ENCODE peak calls at places on chromosomes 5 and 9, in eight cellular contexts. W, I, V, F, O, M, L and D are unnamed samples.

GRCh38 chr5:110807174-110807573 is 68.4 kb downstream of the SLC25A46 start:
- DNase-seq in M (no peak), V (no peak), F (no peak), W (peak), O (no peak), L (no peak), I (no peak), D (no peak)

GRCh38 chr5:150517272-150518152 is 9.6 kb downstream of the NDST1 start:
- DNase-seq in V (peak), O (no peak), W (no peak), L (no peak), M (peak), F (no peak), I (peak), D (no peak)

GRCh38 chr9:93268551-93269314 is 84.8 kb downstream of the WNK2 start:
- DNase-seq in L (no peak), M (no peak), W (no peak), F (no peak), I (peak), O (peak), V (no peak), D (peak)

GRCh38 chr5:54390015-54390414 is 65.5 kb upstream of the HSPB3 start:
- DNase-seq in O (no peak), V (no peak), F (no peak), M (peak), W (no peak), L (no peak), I (no peak), D (no peak)

GRCh38 chr5:32506809-32507208 is 62.3 kb upstream of the ZFR start:
- DNase-seq in M (no peak), O (no peak), I (no peak), W (no peak), L (no peak), V (no peak), F (no peak), D (no peak)

GRCh38 chr9:95506438-95506691 is 10.4 kb downstream of the PTCH1 start:
- DNase-seq in F (no peak), V (no peak), M (peak), I (peak), W (peak), O (no peak), L (no peak), D (peak)

GRCh38 chr9:110578896-110579752 is at the start of gene SVEP1:
- DNase-seq in L (no peak), I (peak), F (peak), O (no peak), M (no peak), W (no peak), V (no peak), D (no peak)

GRCh38 chr9:1057910-1058309 is 7.8 kb downstream of the DMRT2 start:
- DNase-seq in F (no peak), I (no peak), O (no peak), M (no peak), V (no peak), L (no peak), W (no peak), D (no peak)

GRCh38 chr9:131642496-131643083 is 97.3 kb downstream of the PRRT1B start:
- DNase-seq in I (no peak), L (no peak), W (no peak), O (peak), V (no peak), M (no peak), F (no peak), D (peak)

GRCh38 chr9:34124923-34125322 is 1.6 kb downstream of the DCAF12 start:
- DNase-seq in I (no peak), F (no peak), W (no peak), O (no peak), L (no peak), V (peak), M (no peak), D (no peak)

GRCh38 chr9:128438343-128439109 is 17.3 kb upstream of the ODF2 start:
- DNase-seq in L (peak), V (peak), W (peak), F (no peak), O (peak), I (peak), M (peak), D (peak)

GRCh38 chr5:144697847-144698262 is 527.2 kb downstream of the KCTD16 start:
- DNase-seq in O (no peak), V (no peak), F (no peak), W (no peak), I (no peak), M (no peak), L (no peak), D (no peak)

GRCh38 chr5:143739741-143740140 is 72.2 kb upstream of the HMHB1 start:
- DNase-seq in M (no peak), V (no peak), I (no peak), L (no peak), W (no peak), F (no peak), O (no peak), D (no peak)

GRCh38 chr5:6401410-6401809 is 23.1 kb upstream of the MED10 start:
- DNase-seq in O (no peak), L (no peak), F (no peak), I (no peak), V (no peak), M (no peak), W (no peak), D (no peak)

GRCh38 chr9:4994166-4994890 is 9.3 kb downstream of the JAK2 start:
- DNase-seq in M (no peak), I (no peak), F (no peak), W (no peak), L (no peak), O (no peak), V (no peak), D (no peak)

GRCh38 chr5:159415301-159415937 is 85.1 kb upstream of the IL12B start:
- DNase-seq in F (no peak), W (peak), L (no peak), O (no peak), V (no peak), I (no peak), M (no peak), D (no peak)

GRCh38 chr9:116951588-116952433 is 264.7 kb downstream of the TRIM32 start:
- DNase-seq in I (no peak), W (no peak), M (no peak), F (no peak), L (no peak), V (no peak), O (no peak), D (peak)

GRCh38 chr9:71863652-71864051 is 47.3 kb downstream of the ABHD17B start:
- DNase-seq in I (no peak), W (no peak), M (no peak), V (no peak), L (no peak), O (no peak), F (no peak), D (no peak)

GRCh38 chr9:110252509-110253139 is 3.7 kb downstream of the TXN start:
- DNase-seq in L (no peak), V (no peak), O (no peak), M (no peak), I (no peak), W (no peak), F (no peak), D (no peak)

GRCh38 chr5:40628428-40628827 is 51.3 kb upstream of the PTGER4 start:
- DNase-seq in V (no peak), F (no peak), M (no peak), L (no peak), O (no peak), I (no peak), W (no peak), D (no peak)

GRCh38 chr5:141814064-141814982 is 63.9 kb downstream of the PCDH1 start:
- DNase-seq in F (no peak), L (no peak), W (no peak), I (peak), V (peak), O (no peak), M (peak), D (peak)

GRCh38 chr5:58499231-58499630 is 8.0 kb downstream of the GAPT start:
- DNase-seq in F (no peak), O (no peak), V (no peak), I (no peak), W (no peak), L (no peak), M (no peak), D (no peak)

GRCh38 chr5:58496488-58496887 is 5.3 kb downstream of the GAPT start:
- DNase-seq in V (no peak), M (no peak), O (no peak), W (no peak), I (no peak), L (no peak), F (no peak), D (no peak)

GRCh38 chr5:58502032-58502431 is 10.8 kb downstream of the GAPT start:
- DNase-seq in V (no peak), I (no peak), W (no peak), M (no peak), L (no peak), F (no peak), O (no peak), D (no peak)

GRCh38 chr5:58499951-58500350 is 8.7 kb downstream of the GAPT start:
- DNase-seq in O (no peak), L (no peak), V (no peak), I (no peak), F (no peak), M (peak), W (no peak), D (no peak)

GRCh38 chr5:58497956-58498942 is 7.0 kb downstream of the GAPT start:
- DNase-seq in L (no peak), V (no peak), O (no peak), W (no peak), I (peak), M (peak), F (no peak), D (no peak)
- TF ChIP-seq CTCF in L (peak), V (peak), O (no peak), W (peak), I (peak), M (peak), F (peak), D (peak)

DNA sequence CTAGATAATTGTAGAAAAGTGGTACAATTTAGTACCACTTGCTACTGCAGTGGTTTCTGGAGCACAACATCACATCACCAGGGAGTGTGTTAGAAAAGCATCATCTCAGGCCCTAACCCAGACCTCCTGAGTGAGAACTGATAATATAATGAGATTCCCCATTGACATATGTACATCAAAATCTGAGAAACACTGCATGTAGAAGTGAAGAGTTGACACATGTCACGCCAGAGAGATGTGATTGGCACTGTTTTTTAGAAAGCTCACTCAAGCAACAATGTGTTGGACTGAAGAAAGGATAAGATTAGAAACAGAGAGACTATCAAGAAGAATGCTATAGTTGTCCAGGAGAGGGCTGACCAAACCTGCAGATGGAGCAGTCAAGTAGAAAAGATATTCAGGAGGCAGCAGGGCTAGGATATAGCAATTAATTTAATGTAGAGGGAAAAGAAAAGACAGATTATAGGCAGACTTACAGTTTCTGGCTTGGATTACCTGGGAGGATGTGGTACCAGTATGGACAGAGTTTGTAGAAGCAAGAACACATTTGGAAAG is 324.4 kb upstream of the ADAMTSL1 start:
- DNase-seq in I (no peak), W (no peak), O (no peak), F (no peak), L (no peak), V (no peak), M (no peak), D (no peak)
- TF ChIP-seq CTCF in I (no peak), W (no peak), O (no peak), F (peak), L (no peak), V (no peak), M (no peak), D (no peak)

DNA sequence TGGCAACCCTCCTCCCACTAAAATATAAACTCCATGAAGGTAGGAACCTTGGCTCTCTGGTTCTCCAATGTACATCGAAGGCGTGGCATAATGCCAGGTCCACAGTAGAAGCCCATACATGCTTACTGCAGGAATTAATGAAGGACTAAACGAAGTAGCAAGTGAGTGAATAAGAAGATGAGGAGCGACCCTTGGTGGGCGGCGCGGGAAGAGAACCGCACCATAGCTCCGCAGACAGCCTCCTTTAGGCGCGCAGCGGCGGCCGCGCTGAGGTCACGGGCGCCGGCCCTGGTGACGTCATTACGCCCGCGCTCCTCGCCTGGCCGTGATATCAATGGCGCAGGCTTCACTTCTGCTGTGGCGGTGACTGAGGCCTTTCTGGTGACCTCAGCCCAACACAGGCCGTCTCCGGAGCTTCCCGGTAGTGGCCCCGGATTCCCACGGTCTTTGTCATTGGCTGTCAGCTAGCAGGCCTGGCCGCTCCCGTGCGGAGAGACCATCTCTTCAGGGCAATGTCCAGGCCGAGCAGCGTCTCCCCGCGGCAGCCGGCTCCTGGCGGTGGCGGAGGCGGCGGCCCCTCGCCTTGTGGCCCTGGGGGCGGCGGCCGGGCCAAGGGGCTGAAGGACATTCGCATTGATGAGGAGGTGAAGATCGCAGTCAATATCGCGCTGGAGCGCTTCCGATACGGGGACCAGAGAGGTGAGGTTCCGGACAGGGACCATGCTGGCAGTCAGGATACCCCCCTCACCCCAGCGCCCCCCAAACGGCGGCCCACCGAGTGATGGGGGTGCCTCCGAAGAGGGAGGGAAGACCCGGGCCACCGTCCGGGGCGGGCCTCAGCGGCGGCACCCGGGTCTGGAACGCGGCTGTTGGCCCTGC is at the start of gene YTHDC2:
- DNase-seq in W (peak), F (peak), V (peak), L (peak), I (peak), M (peak), O (peak), D (peak)
- TF ChIP-seq CTCF in W (peak), F (peak), V (no peak), L (no peak), I (peak), M (no peak), O (peak), D (peak)

GRCh38 chr9:97629136-97629535 is 4.0 kb downstream of the TSTD2 start:
- DNase-seq in L (no peak), W (no peak), O (no peak), I (no peak), F (no peak), M (no peak), V (no peak), D (no peak)
- TF ChIP-seq CTCF in L (no peak), W (no peak), O (no peak), I (no peak), F (no peak), M (no peak), V (no peak), D (no peak)

DNA sequence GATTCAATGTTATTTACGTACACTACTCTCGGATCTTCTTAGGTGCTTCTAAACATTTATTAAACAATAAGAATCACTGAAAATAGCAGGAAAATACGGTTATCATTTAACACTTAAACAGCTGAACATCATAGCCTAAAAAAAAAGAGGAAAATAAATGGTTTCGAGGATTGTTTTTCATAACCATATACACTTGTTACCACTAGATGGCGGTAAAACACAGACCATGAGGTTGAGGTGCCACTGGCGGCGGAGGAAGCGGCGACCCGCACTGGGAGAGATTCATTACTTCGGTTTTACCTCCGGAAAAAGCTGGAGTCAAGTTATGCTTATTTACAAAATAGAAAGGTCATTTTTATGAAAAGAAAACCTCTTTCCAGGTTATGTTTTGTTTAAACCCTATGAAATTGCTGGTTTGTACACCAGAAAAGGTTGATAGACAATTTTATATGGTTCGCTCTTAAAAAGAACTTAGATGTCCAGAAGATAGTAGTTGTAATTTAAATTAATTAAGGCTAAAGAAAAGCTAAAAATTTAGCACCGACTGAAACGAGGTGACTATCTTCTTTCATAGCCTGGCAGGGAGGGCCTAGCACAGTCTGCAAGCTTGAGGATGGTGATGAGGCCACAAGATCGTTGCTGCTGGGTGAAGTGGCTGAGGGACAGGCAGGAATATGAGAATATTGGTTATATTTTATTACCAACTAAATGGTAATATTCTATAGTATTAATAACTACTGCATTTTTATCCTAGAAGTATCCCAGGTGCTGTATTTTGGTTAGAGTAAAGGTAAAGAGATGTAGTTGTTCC is 605.7 kb downstream of the RAB3C start:
- DNase-seq in L (peak), V (peak), F (no peak), M (peak), I (peak), W (peak), O (peak), D (peak)
- TF ChIP-seq CTCF in L (peak), V (peak), F (peak), M (peak), I (peak), W (peak), O (peak), D (peak)

GRCh38 chr5:34789021-34789531 is 49.9 kb upstream of the TTC23L start:
- DNase-seq in V (no peak), I (no peak), L (no peak), O (no peak), W (no peak), M (peak), F (no peak), D (no peak)
- TF ChIP-seq CTCF in V (no peak), I (peak), L (no peak), O (no peak), W (no peak), M (no peak), F (no peak), D (no peak)

GRCh38 chr5:139670369-139671095 is 22.4 kb downstream of the CXXC5 start:
- DNase-seq in F (no peak), V (no peak), L (no peak), W (no peak), I (peak), M (no peak), O (peak), D (peak)
- TF ChIP-seq CTCF in F (peak), V (no peak), L (peak), W (no peak), I (peak), M (no peak), O (peak), D (peak)

GRCh38 chr5:72621576-72621975 is 114.4 kb upstream of the ZNF366 start:
- DNase-seq in V (no peak), F (no peak), M (no peak), W (no peak), L (no peak), I (no peak), O (no peak), D (no peak)

GRCh38 chr5:72619251-72619650 is 112.0 kb upstream of the ZNF366 start:
- DNase-seq in O (no peak), L (no peak), W (no peak), M (no peak), V (no peak), F (no peak), I (no peak), D (no peak)

GRCh38 chr5:72619677-72620076 is 112.5 kb upstream of the ZNF366 start:
- DNase-seq in I (no peak), V (no peak), M (no peak), L (no peak), F (no peak), W (no peak), O (no peak), D (no peak)

GRCh38 chr5:72622152-72622760 is 115.0 kb upstream of the ZNF366 start:
- DNase-seq in I (no peak), L (no peak), O (no peak), F (no peak), V (no peak), W (no peak), M (no peak), D (no peak)

DNA sequence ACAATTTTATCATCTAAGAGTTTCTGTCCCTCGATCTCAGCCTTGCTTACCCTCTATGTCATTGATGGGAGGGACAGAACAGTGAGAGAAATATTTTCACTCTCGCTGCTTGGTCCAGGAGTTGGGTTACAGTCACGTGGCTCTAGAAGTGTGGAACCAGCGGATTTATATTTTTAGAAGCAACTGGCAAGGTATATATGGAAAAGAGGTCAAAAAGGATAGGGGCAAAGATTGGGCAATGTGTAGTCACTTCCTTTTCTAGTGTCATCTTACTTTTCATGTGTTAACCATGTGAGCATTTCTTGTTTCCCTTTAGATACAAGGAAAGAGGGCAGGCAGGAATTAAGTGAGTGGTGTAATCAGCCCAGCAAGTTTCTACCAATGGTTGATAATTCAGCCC is 111.5 kb upstream of the ZNF366 start:
- DNase-seq in O (no peak), M (no peak), W (no peak), V (no peak), L (peak), I (no peak), F (no peak), D (no peak)
- TF ChIP-seq CTCF in O (no peak), M (no peak), W (no peak), V (no peak), L (no peak), I (no peak), F (no peak), D (no peak)